ENCODE peak calls at places on chromosomes 12 and 14, in ten cellular contexts. One of them, this sample, is unnamed.

GRCh38 chr12:85664429-85664828 is 171.8 kb downstream of the RASSF9 start:
- DNase-seq in IMR-90: no peak
- DNase-seq in astrocyte of the spinal cord: no peak
- DNase-seq in neural progenitor cell: no peak
- DNase-seq in left ventricle myocardium inferior: no peak
- DNase-seq in cardiac muscle cell: no peak
- DNase-seq in psoas muscle: no peak
- DNase-seq in brain microvascular endothelial cell: no peak
- DNase-seq in mesendoderm: no peak
- DNase-seq in AG10803: no peak
- DNase-seq in this sample: no peak

GRCh38 chr12:54750-55535 is 11.6 kb upstream of the IQSEC3 start:
- DNase-seq in brain microvascular endothelial cell: no peak
- DNase-seq in mesendoderm: no peak
- DNase-seq in psoas muscle: no peak
- DNase-seq in left ventricle myocardium inferior: no peak
- DNase-seq in astrocyte of the spinal cord: no peak
- DNase-seq in AG10803: no peak
- DNase-seq in IMR-90: no peak
- DNase-seq in neural progenitor cell: no peak
- DNase-seq in cardiac muscle cell: no peak
- DNase-seq in this sample: no peak

GRCh38 chr12:123142948-123143752 is 7.7 kb downstream of the PITPNM2 start:
- DNase-seq in AG10803: no peak
- DNase-seq in left ventricle myocardium inferior: no peak
- DNase-seq in psoas muscle: no peak
- DNase-seq in astrocyte of the spinal cord: peak
- DNase-seq in IMR-90: no peak
- DNase-seq in cardiac muscle cell: peak
- DNase-seq in neural progenitor cell: peak
- DNase-seq in mesendoderm: no peak
- DNase-seq in brain microvascular endothelial cell: no peak
- DNase-seq in this sample: no peak

GRCh38 chr12:106774808-106775524 is 484 bp downstream of the RIC8B start:
- DNase-seq in AG10803: no peak
- DNase-seq in mesendoderm: no peak
- DNase-seq in left ventricle myocardium inferior: peak
- DNase-seq in astrocyte of the spinal cord: no peak
- DNase-seq in IMR-90: no peak
- DNase-seq in psoas muscle: no peak
- DNase-seq in neural progenitor cell: no peak
- DNase-seq in brain microvascular endothelial cell: no peak
- DNase-seq in cardiac muscle cell: no peak
- DNase-seq in this sample: no peak

GRCh38 chr14:61677469-61677868 is 17.8 kb upstream of the HIF1A start:
- DNase-seq in IMR-90: no peak
- DNase-seq in neural progenitor cell: no peak
- DNase-seq in brain microvascular endothelial cell: no peak
- DNase-seq in AG10803: no peak
- DNase-seq in cardiac muscle cell: no peak
- DNase-seq in astrocyte of the spinal cord: no peak
- DNase-seq in psoas muscle: no peak
- DNase-seq in mesendoderm: no peak
- DNase-seq in left ventricle myocardium inferior: no peak
- DNase-seq in this sample: no peak

GRCh38 chr12:62732861-62733427 is 202.0 kb downstream of the PPM1H start:
- DNase-seq in IMR-90: peak
- DNase-seq in mesendoderm: no peak
- DNase-seq in neural progenitor cell: no peak
- DNase-seq in cardiac muscle cell: no peak
- DNase-seq in AG10803: peak
- DNase-seq in brain microvascular endothelial cell: peak
- DNase-seq in psoas muscle: no peak
- DNase-seq in left ventricle myocardium inferior: no peak
- DNase-seq in astrocyte of the spinal cord: peak
- DNase-seq in this sample: peak

GRCh38 chr12:93199831-93200236 is 177.9 kb upstream of the NUDT4 start:
- DNase-seq in IMR-90: peak
- DNase-seq in psoas muscle: no peak
- DNase-seq in left ventricle myocardium inferior: no peak
- DNase-seq in brain microvascular endothelial cell: peak
- DNase-seq in mesendoderm: peak
- DNase-seq in AG10803: no peak
- DNase-seq in astrocyte of the spinal cord: peak
- DNase-seq in cardiac muscle cell: peak
- DNase-seq in neural progenitor cell: no peak
- DNase-seq in this sample: peak

GRCh38 chr12:120996133-120996746 is 17.9 kb downstream of the HNF1A start:
- DNase-seq in psoas muscle: no peak
- DNase-seq in mesendoderm: no peak
- DNase-seq in brain microvascular endothelial cell: no peak
- DNase-seq in left ventricle myocardium inferior: no peak
- DNase-seq in AG10803: no peak
- DNase-seq in IMR-90: no peak
- DNase-seq in astrocyte of the spinal cord: no peak
- DNase-seq in neural progenitor cell: no peak
- DNase-seq in cardiac muscle cell: no peak
- DNase-seq in this sample: no peak

DNA sequence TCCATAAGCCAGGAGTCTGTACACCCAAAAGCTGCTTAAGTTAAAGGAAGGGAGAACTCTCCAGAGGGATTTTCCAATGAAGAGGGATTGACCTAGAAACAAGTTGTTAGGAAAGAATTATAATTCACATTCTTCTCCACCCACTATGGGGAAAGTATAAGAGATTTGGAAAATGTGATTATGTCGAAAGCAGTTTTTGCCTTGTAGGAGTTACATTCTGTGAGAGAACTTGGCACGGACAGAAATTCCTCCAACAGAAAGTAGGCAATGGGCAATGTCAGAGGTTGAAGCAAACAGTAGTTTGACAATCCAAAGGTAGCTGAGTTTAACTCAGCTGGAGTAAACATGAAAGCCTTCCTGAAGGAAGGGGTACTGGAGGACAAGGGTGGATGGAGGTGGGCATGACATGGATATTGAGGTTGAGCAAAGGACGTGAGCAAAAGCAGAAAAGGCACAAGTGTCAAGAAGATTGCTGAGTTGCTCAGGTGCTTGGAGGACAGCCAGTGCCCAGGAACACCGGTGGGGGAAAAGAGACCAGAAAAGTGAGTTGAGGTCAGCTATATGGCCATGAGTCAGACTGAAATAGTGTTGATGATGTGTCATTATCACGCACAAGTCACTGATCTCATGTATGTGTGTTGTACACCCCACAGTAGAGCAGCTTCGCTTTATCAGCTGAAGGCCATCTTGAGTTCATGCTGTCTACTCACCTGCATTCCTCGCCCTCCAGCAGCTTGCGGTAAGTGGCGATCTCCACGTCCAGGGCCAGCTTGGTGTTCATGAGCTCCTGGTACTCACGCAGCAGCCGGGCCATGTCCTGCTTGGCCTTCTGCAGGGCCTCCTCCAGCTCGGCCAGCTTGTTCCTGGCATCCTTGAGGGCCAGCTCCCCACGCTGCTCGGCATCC is 4.0 kb downstream of the KRT5 start:
- DNase-seq in astrocyte of the spinal cord: no peak
- DNase-seq in cardiac muscle cell: no peak
- DNase-seq in AG10803: peak
- DNase-seq in IMR-90: no peak
- DNase-seq in left ventricle myocardium inferior: no peak
- DNase-seq in mesendoderm: no peak
- DNase-seq in neural progenitor cell: no peak
- DNase-seq in psoas muscle: no peak
- DNase-seq in brain microvascular endothelial cell: no peak
- DNase-seq in this sample: no peak
- H3K4me3 ChIP-seq in astrocyte of the spinal cord: no peak
- H3K4me3 ChIP-seq in cardiac muscle cell: no peak
- H3K4me3 ChIP-seq in AG10803: no peak
- H3K4me3 ChIP-seq in IMR-90: no peak
- H3K4me3 ChIP-seq in left ventricle myocardium inferior: no peak
- H3K4me3 ChIP-seq in mesendoderm: no peak
- H3K4me3 ChIP-seq in neural progenitor cell: no peak
- H3K4me3 ChIP-seq in psoas muscle: no peak
- H3K4me3 ChIP-seq in brain microvascular endothelial cell: no peak
- H3K4me3 ChIP-seq in this sample: no peak

GRCh38 chr14:77006127-77006526 is 22.4 kb downstream of the IRF2BPL start:
- DNase-seq in neural progenitor cell: no peak
- DNase-seq in AG10803: no peak
- DNase-seq in left ventricle myocardium inferior: no peak
- DNase-seq in brain microvascular endothelial cell: no peak
- DNase-seq in cardiac muscle cell: no peak
- DNase-seq in mesendoderm: no peak
- DNase-seq in astrocyte of the spinal cord: no peak
- DNase-seq in psoas muscle: no peak
- DNase-seq in IMR-90: no peak
- DNase-seq in this sample: no peak

GRCh38 chr14:77005559-77005958 is 22.9 kb downstream of the IRF2BPL start:
- DNase-seq in neural progenitor cell: no peak
- DNase-seq in IMR-90: no peak
- DNase-seq in AG10803: no peak
- DNase-seq in brain microvascular endothelial cell: no peak
- DNase-seq in psoas muscle: no peak
- DNase-seq in cardiac muscle cell: no peak
- DNase-seq in mesendoderm: no peak
- DNase-seq in astrocyte of the spinal cord: no peak
- DNase-seq in left ventricle myocardium inferior: no peak
- DNase-seq in this sample: no peak

GRCh38 chr14:77002889-77003288 is 25.6 kb downstream of the IRF2BPL start:
- DNase-seq in astrocyte of the spinal cord: no peak
- DNase-seq in psoas muscle: no peak
- DNase-seq in neural progenitor cell: no peak
- DNase-seq in brain microvascular endothelial cell: no peak
- DNase-seq in left ventricle myocardium inferior: no peak
- DNase-seq in IMR-90: no peak
- DNase-seq in cardiac muscle cell: no peak
- DNase-seq in mesendoderm: no peak
- DNase-seq in AG10803: no peak
- DNase-seq in this sample: no peak

GRCh38 chr14:77003960-77004710 is 24.4 kb downstream of the IRF2BPL start:
- DNase-seq in psoas muscle: no peak
- DNase-seq in brain microvascular endothelial cell: peak
- DNase-seq in neural progenitor cell: no peak
- DNase-seq in IMR-90: peak
- DNase-seq in cardiac muscle cell: no peak
- DNase-seq in left ventricle myocardium inferior: no peak
- DNase-seq in mesendoderm: no peak
- DNase-seq in astrocyte of the spinal cord: no peak
- DNase-seq in AG10803: no peak
- DNase-seq in this sample: peak

DNA sequence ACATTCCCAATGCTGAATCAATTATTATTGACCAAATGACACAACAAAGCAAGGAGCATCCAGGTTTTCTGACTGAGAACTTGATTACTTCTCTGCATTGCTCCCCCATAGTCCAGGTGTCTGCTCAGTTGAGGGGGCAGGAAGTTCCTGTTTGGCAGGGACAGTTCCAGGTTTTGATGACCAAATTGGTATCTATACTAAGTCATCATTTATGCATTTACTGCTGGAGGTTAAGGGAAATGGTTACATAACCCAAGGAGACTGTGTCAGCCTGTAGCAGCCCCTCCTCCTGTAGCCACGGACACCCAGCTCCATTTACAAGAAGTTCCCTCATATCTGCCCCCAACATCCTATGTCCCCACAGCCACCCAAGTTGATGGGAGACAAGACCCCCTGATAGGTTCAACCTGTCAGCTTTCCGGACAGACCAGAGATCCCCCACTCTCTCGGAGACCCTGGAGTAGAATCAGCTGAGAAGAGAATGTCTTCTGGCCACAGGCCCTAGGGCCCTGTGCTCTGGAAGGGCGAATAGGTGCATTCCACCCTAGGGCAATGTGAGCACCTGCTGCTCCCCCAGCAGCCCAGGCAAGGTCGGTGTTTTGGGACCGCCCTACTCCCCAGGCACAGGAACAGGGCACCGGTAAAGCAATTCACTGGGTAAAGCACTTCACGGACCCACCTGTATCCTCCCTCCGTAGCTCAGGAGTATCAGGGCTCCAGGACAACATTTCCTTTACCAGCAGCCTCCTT is 23.6 kb downstream of the IRF2BPL start:
- DNase-seq in astrocyte of the spinal cord: no peak
- DNase-seq in mesendoderm: no peak
- DNase-seq in IMR-90: no peak
- DNase-seq in left ventricle myocardium inferior: no peak
- DNase-seq in neural progenitor cell: no peak
- DNase-seq in AG10803: no peak
- DNase-seq in cardiac muscle cell: no peak
- DNase-seq in brain microvascular endothelial cell: no peak
- DNase-seq in psoas muscle: no peak
- DNase-seq in this sample: peak
- H3K4me3 ChIP-seq in astrocyte of the spinal cord: no peak
- H3K4me3 ChIP-seq in mesendoderm: no peak
- H3K4me3 ChIP-seq in IMR-90: no peak
- H3K4me3 ChIP-seq in left ventricle myocardium inferior: no peak
- H3K4me3 ChIP-seq in neural progenitor cell: no peak
- H3K4me3 ChIP-seq in AG10803: no peak
- H3K4me3 ChIP-seq in cardiac muscle cell: no peak
- H3K4me3 ChIP-seq in brain microvascular endothelial cell: no peak
- H3K4me3 ChIP-seq in psoas muscle: no peak
- H3K4me3 ChIP-seq in this sample: no peak

GRCh38 chr14:30143617-30144016 is 216.0 kb upstream of the PRKD1 start:
- DNase-seq in IMR-90: peak
- DNase-seq in brain microvascular endothelial cell: no peak
- DNase-seq in mesendoderm: no peak
- DNase-seq in left ventricle myocardium inferior: no peak
- DNase-seq in AG10803: peak
- DNase-seq in neural progenitor cell: no peak
- DNase-seq in psoas muscle: no peak
- DNase-seq in cardiac muscle cell: no peak
- DNase-seq in astrocyte of the spinal cord: peak
- DNase-seq in this sample: peak
- H3K4me3 ChIP-seq in IMR-90: no peak
- H3K4me3 ChIP-seq in brain microvascular endothelial cell: no peak
- H3K4me3 ChIP-seq in mesendoderm: no peak
- H3K4me3 ChIP-seq in left ventricle myocardium inferior: no peak
- H3K4me3 ChIP-seq in AG10803: no peak
- H3K4me3 ChIP-seq in neural progenitor cell: no peak
- H3K4me3 ChIP-seq in psoas muscle: no peak
- H3K4me3 ChIP-seq in cardiac muscle cell: no peak
- H3K4me3 ChIP-seq in astrocyte of the spinal cord: no peak
- H3K4me3 ChIP-seq in this sample: no peak

GRCh38 chr12:21940549-21940948 is 677 bp downstream of the ABCC9 start:
- DNase-seq in left ventricle myocardium inferior: no peak
- DNase-seq in AG10803: no peak
- DNase-seq in astrocyte of the spinal cord: no peak
- DNase-seq in brain microvascular endothelial cell: no peak
- DNase-seq in mesendoderm: peak
- DNase-seq in cardiac muscle cell: peak
- DNase-seq in IMR-90: no peak
- DNase-seq in neural progenitor cell: no peak
- DNase-seq in psoas muscle: no peak
- DNase-seq in this sample: no peak

GRCh38 chr12:21941522-21942376 is 523 bp upstream of the ABCC9 start:
- DNase-seq in psoas muscle: peak
- DNase-seq in brain microvascular endothelial cell: peak
- DNase-seq in left ventricle myocardium inferior: peak
- DNase-seq in mesendoderm: peak
- DNase-seq in cardiac muscle cell: peak
- DNase-seq in AG10803: peak
- DNase-seq in neural progenitor cell: peak
- DNase-seq in IMR-90: peak
- DNase-seq in astrocyte of the spinal cord: peak
- DNase-seq in this sample: peak

GRCh38 chr12:21945002-21945401 is 3.8 kb upstream of the ABCC9 start:
- DNase-seq in brain microvascular endothelial cell: no peak
- DNase-seq in mesendoderm: no peak
- DNase-seq in neural progenitor cell: no peak
- DNase-seq in AG10803: no peak
- DNase-seq in cardiac muscle cell: no peak
- DNase-seq in IMR-90: no peak
- DNase-seq in psoas muscle: no peak
- DNase-seq in astrocyte of the spinal cord: no peak
- DNase-seq in left ventricle myocardium inferior: no peak
- DNase-seq in this sample: no peak

GRCh38 chr12:21940972-21941521 is at the start of gene ABCC9:
- DNase-seq in neural progenitor cell: peak
- DNase-seq in brain microvascular endothelial cell: peak
- DNase-seq in mesendoderm: peak
- DNase-seq in cardiac muscle cell: peak
- DNase-seq in psoas muscle: peak
- DNase-seq in astrocyte of the spinal cord: no peak
- DNase-seq in IMR-90: peak
- DNase-seq in AG10803: peak
- DNase-seq in left ventricle myocardium inferior: peak
- DNase-seq in this sample: peak

DNA sequence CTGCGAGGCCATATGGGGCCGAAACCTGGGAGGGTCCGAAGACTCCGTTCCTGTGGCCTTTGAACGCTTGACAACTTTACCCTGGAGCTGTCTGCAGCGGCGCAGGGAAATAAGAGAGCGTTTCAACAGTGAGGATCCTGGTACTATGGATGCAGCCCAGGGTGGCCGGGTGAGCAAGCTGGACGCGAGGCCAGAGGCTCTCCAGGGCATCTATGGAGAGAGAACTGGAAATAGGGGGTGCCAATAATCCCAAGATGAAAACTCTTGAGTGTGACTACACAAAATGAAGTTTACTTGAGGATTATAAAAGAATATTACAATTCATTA is 1.1 kb upstream of the ABCC9 start:
- DNase-seq in mesendoderm: no peak
- DNase-seq in IMR-90: no peak
- DNase-seq in psoas muscle: no peak
- DNase-seq in AG10803: no peak
- DNase-seq in astrocyte of the spinal cord: no peak
- DNase-seq in cardiac muscle cell: no peak
- DNase-seq in neural progenitor cell: no peak
- DNase-seq in brain microvascular endothelial cell: no peak
- DNase-seq in left ventricle myocardium inferior: no peak
- DNase-seq in this sample: no peak
- H3K4me3 ChIP-seq in mesendoderm: no peak
- H3K4me3 ChIP-seq in IMR-90: no peak
- H3K4me3 ChIP-seq in psoas muscle: peak
- H3K4me3 ChIP-seq in AG10803: peak
- H3K4me3 ChIP-seq in astrocyte of the spinal cord: peak
- H3K4me3 ChIP-seq in cardiac muscle cell: peak
- H3K4me3 ChIP-seq in neural progenitor cell: peak
- H3K4me3 ChIP-seq in brain microvascular endothelial cell: peak
- H3K4me3 ChIP-seq in left ventricle myocardium inferior: peak
- H3K4me3 ChIP-seq in this sample: peak

This sample was measured in fibroblast of the aortic adventitia.